ENCODE peak calls at places on chromosome 14, in five cellular contexts. One of them, this sample, is unnamed.

GRCh38 chr14:56359245-56359644 is 220.4 kb upstream of the TMEM260 start:
- DNase-seq in ELF-1: no peak
- DNase-seq in stimulated activated CD8-positive, alpha-beta memory T cell treated with anti-CD3 and anti-CD28 coated beads, Interleukin-7, amount 100 ng/mL, for 1 hour: no peak
- DNase-seq in NCI-H69: no peak
- DNase-seq in T-helper 1 cell: no peak
- DNase-seq in this sample: no peak

GRCh38 chr14:76767681-76768055 is 6.4 kb downstream of the VASH1 start:
- DNase-seq in stimulated activated CD8-positive, alpha-beta memory T cell treated with anti-CD3 and anti-CD28 coated beads, Interleukin-7, amount 100 ng/mL, for 1 hour: no peak
- DNase-seq in NCI-H69: no peak
- DNase-seq in ELF-1: no peak
- DNase-seq in T-helper 1 cell: no peak
- DNase-seq in this sample: no peak

GRCh38 chr14:33401326-33401725 is 462.6 kb downstream of the NPAS3 start:
- DNase-seq in T-helper 1 cell: no peak
- DNase-seq in stimulated activated CD8-positive, alpha-beta memory T cell treated with anti-CD3 and anti-CD28 coated beads, Interleukin-7, amount 100 ng/mL, for 1 hour: no peak
- DNase-seq in ELF-1: no peak
- DNase-seq in NCI-H69: no peak
- DNase-seq in this sample: no peak

GRCh38 chr14:23525611-23526010 is 26.0 kb downstream of the ZFHX2 start:
- DNase-seq in T-helper 1 cell: no peak
- DNase-seq in ELF-1: no peak
- DNase-seq in NCI-H69: no peak
- DNase-seq in stimulated activated CD8-positive, alpha-beta memory T cell treated with anti-CD3 and anti-CD28 coated beads, Interleukin-7, amount 100 ng/mL, for 1 hour: no peak
- DNase-seq in this sample: peak; percentile 18

GRCh38 chr14:69713976-69714716 is 52.8 kb upstream of the SRSF5 start:
- DNase-seq in NCI-H69: peak; percentile 98
- DNase-seq in stimulated activated CD8-positive, alpha-beta memory T cell treated with anti-CD3 and anti-CD28 coated beads, Interleukin-7, amount 100 ng/mL, for 1 hour: no peak
- DNase-seq in ELF-1: no peak
- DNase-seq in T-helper 1 cell: no peak
- DNase-seq in this sample: peak; percentile 66

GRCh38 chr14:58055497-58055896 is 96.5 kb downstream of the ARMH4 start:
- DNase-seq in T-helper 1 cell: no peak
- DNase-seq in NCI-H69: no peak
- DNase-seq in ELF-1: no peak
- DNase-seq in stimulated activated CD8-positive, alpha-beta memory T cell treated with anti-CD3 and anti-CD28 coated beads, Interleukin-7, amount 100 ng/mL, for 1 hour: no peak
- DNase-seq in this sample: no peak

GRCh38 chr14:104091927-104092771 is 6.6 kb downstream of the ASPG start:
- DNase-seq in T-helper 1 cell: no peak
- DNase-seq in NCI-H69: no peak
- DNase-seq in stimulated activated CD8-positive, alpha-beta memory T cell treated with anti-CD3 and anti-CD28 coated beads, Interleukin-7, amount 100 ng/mL, for 1 hour: no peak
- DNase-seq in ELF-1: no peak
- DNase-seq in this sample: no peak

GRCh38 chr14:73743431-73743931 is 29.3 kb upstream of the PNMA1 start:
- DNase-seq in ELF-1: no peak
- DNase-seq in stimulated activated CD8-positive, alpha-beta memory T cell treated with anti-CD3 and anti-CD28 coated beads, Interleukin-7, amount 100 ng/mL, for 1 hour: no peak
- DNase-seq in NCI-H69: no peak
- DNase-seq in T-helper 1 cell: no peak
- DNase-seq in this sample: no peak

GRCh38 chr14:54040851-54041250 is 84.2 kb upstream of the BMP4 start:
- DNase-seq in NCI-H69: no peak
- DNase-seq in ELF-1: no peak
- DNase-seq in stimulated activated CD8-positive, alpha-beta memory T cell treated with anti-CD3 and anti-CD28 coated beads, Interleukin-7, amount 100 ng/mL, for 1 hour: no peak
- DNase-seq in T-helper 1 cell: no peak
- DNase-seq in this sample: no peak

GRCh38 chr14:85444685-85445084 is 85.3 kb upstream of the FLRT2 start:
- DNase-seq in ELF-1: no peak
- DNase-seq in NCI-H69: peak; percentile 93
- DNase-seq in T-helper 1 cell: no peak
- DNase-seq in stimulated activated CD8-positive, alpha-beta memory T cell treated with anti-CD3 and anti-CD28 coated beads, Interleukin-7, amount 100 ng/mL, for 1 hour: no peak
- DNase-seq in this sample: peak; percentile 29

GRCh38 chr14:73833530-73834257 is 17.9 kb upstream of the PTGR2 start:
- DNase-seq in T-helper 1 cell: no peak
- DNase-seq in NCI-H69: peak; percentile 52
- DNase-seq in stimulated activated CD8-positive, alpha-beta memory T cell treated with anti-CD3 and anti-CD28 coated beads, Interleukin-7, amount 100 ng/mL, for 1 hour: no peak
- DNase-seq in ELF-1: peak; percentile 55
- DNase-seq in this sample: no peak

GRCh38 chr14:72745546-72745945 is 148.4 kb downstream of the DPF3 start:
- DNase-seq in ELF-1: no peak
- DNase-seq in NCI-H69: no peak
- DNase-seq in T-helper 1 cell: no peak
- DNase-seq in stimulated activated CD8-positive, alpha-beta memory T cell treated with anti-CD3 and anti-CD28 coated beads, Interleukin-7, amount 100 ng/mL, for 1 hour: no peak
- DNase-seq in this sample: no peak

GRCh38 chr14:103604620-103605019 is 24.4 kb upstream of the KLC1 start:
- DNase-seq in NCI-H69: no peak
- DNase-seq in stimulated activated CD8-positive, alpha-beta memory T cell treated with anti-CD3 and anti-CD28 coated beads, Interleukin-7, amount 100 ng/mL, for 1 hour: no peak
- DNase-seq in ELF-1: no peak
- DNase-seq in T-helper 1 cell: no peak
- DNase-seq in this sample: no peak

GRCh38 chr14:30194769-30195168 is 267.1 kb upstream of the PRKD1 start:
- DNase-seq in ELF-1: no peak
- DNase-seq in T-helper 1 cell: no peak
- DNase-seq in stimulated activated CD8-positive, alpha-beta memory T cell treated with anti-CD3 and anti-CD28 coated beads, Interleukin-7, amount 100 ng/mL, for 1 hour: no peak
- DNase-seq in NCI-H69: no peak
- DNase-seq in this sample: no peak

GRCh38 chr14:61632401-61633195 is 62.7 kb upstream of the HIF1A start:
- DNase-seq in stimulated activated CD8-positive, alpha-beta memory T cell treated with anti-CD3 and anti-CD28 coated beads, Interleukin-7, amount 100 ng/mL, for 1 hour: no peak
- DNase-seq in T-helper 1 cell: no peak
- DNase-seq in NCI-H69: peak; percentile 33
- DNase-seq in ELF-1: no peak
- DNase-seq in this sample: no peak

GRCh38 chr14:104145826-104146642 is 7.6 kb downstream of the KIF26A start:
- DNase-seq in ELF-1: no peak
- DNase-seq in NCI-H69: no peak
- DNase-seq in stimulated activated CD8-positive, alpha-beta memory T cell treated with anti-CD3 and anti-CD28 coated beads, Interleukin-7, amount 100 ng/mL, for 1 hour: no peak
- DNase-seq in T-helper 1 cell: peak; percentile 8
- DNase-seq in this sample: no peak

GRCh38 chr14:77058785-77059184 is 30.3 kb upstream of the IRF2BPL start:
- DNase-seq in T-helper 1 cell: no peak
- DNase-seq in NCI-H69: no peak
- DNase-seq in stimulated activated CD8-positive, alpha-beta memory T cell treated with anti-CD3 and anti-CD28 coated beads, Interleukin-7, amount 100 ng/mL, for 1 hour: no peak
- DNase-seq in ELF-1: no peak
- DNase-seq in this sample: no peak

GRCh38 chr14:100384819-100385813 is 62.0 kb downstream of the SLC25A47 start:
- DNase-seq in T-helper 1 cell: no peak
- DNase-seq in stimulated activated CD8-positive, alpha-beta memory T cell treated with anti-CD3 and anti-CD28 coated beads, Interleukin-7, amount 100 ng/mL, for 1 hour: no peak
- DNase-seq in NCI-H69: peak; percentile 78
- DNase-seq in ELF-1: no peak
- DNase-seq in this sample: peak; percentile 61

GRCh38 chr14:21300892-21301291 is 21.0 kb downstream of the RPGRIP1 start:
- DNase-seq in stimulated activated CD8-positive, alpha-beta memory T cell treated with anti-CD3 and anti-CD28 coated beads, Interleukin-7, amount 100 ng/mL, for 1 hour: no peak
- DNase-seq in T-helper 1 cell: no peak
- DNase-seq in NCI-H69: peak; percentile 78
- DNase-seq in ELF-1: peak; percentile 49
- DNase-seq in this sample: no peak

GRCh38 chr14:71143391-71144290 is 236.4 kb downstream of the PCNX1 start:
- DNase-seq in T-helper 1 cell: no peak
- DNase-seq in stimulated activated CD8-positive, alpha-beta memory T cell treated with anti-CD3 and anti-CD28 coated beads, Interleukin-7, amount 100 ng/mL, for 1 hour: no peak
- DNase-seq in NCI-H69: peak; percentile 23
- DNase-seq in ELF-1: peak; percentile 28
- DNase-seq in this sample: no peak

GRCh38 chr14:24665440-24665991 is 31.5 kb upstream of the GZMB start:
- DNase-seq in ELF-1: no peak
- DNase-seq in NCI-H69: no peak
- DNase-seq in T-helper 1 cell: no peak
- DNase-seq in stimulated activated CD8-positive, alpha-beta memory T cell treated with anti-CD3 and anti-CD28 coated beads, Interleukin-7, amount 100 ng/mL, for 1 hour: no peak
- DNase-seq in this sample: no peak

GRCh38 chr14:101202627-101203404 is 299.3 kb upstream of the RTL1 start:
- DNase-seq in NCI-H69: no peak
- DNase-seq in T-helper 1 cell: no peak
- DNase-seq in ELF-1: no peak
- DNase-seq in stimulated activated CD8-positive, alpha-beta memory T cell treated with anti-CD3 and anti-CD28 coated beads, Interleukin-7, amount 100 ng/mL, for 1 hour: no peak
- DNase-seq in this sample: no peak

GRCh38 chr14:104900639-104901512 is 23.8 kb upstream of the PLD4 start:
- DNase-seq in NCI-H69: no peak
- DNase-seq in T-helper 1 cell: no peak
- DNase-seq in ELF-1: no peak
- DNase-seq in stimulated activated CD8-positive, alpha-beta memory T cell treated with anti-CD3 and anti-CD28 coated beads, Interleukin-7, amount 100 ng/mL, for 1 hour: no peak
- DNase-seq in this sample: no peak

GRCh38 chr14:77151918-77152588 is 10.5 kb upstream of the ZDHHC22 start:
- DNase-seq in ELF-1: no peak
- DNase-seq in stimulated activated CD8-positive, alpha-beta memory T cell treated with anti-CD3 and anti-CD28 coated beads, Interleukin-7, amount 100 ng/mL, for 1 hour: no peak
- DNase-seq in NCI-H69: peak; percentile 84
- DNase-seq in T-helper 1 cell: no peak
- DNase-seq in this sample: peak; percentile 34

GRCh38 chr14:22978873-22979671 is 3.3 kb downstream of the AJUBA start:
- DNase-seq in ELF-1: peak; percentile 9
- DNase-seq in NCI-H69: no peak
- DNase-seq in T-helper 1 cell: no peak
- DNase-seq in stimulated activated CD8-positive, alpha-beta memory T cell treated with anti-CD3 and anti-CD28 coated beads, Interleukin-7, amount 100 ng/mL, for 1 hour: no peak
- DNase-seq in this sample: no peak

GRCh38 chr14:61631044-61631692 is 64.1 kb upstream of the HIF1A start:
- DNase-seq in NCI-H69: peak; percentile 70
- DNase-seq in ELF-1: no peak
- DNase-seq in T-helper 1 cell: no peak
- DNase-seq in stimulated activated CD8-positive, alpha-beta memory T cell treated with anti-CD3 and anti-CD28 coated beads, Interleukin-7, amount 100 ng/mL, for 1 hour: no peak
- DNase-seq in this sample: no peak

GRCh38 chr14:21352587-21352986 is 31.2 kb downstream of the SUPT16H start:
- DNase-seq in T-helper 1 cell: no peak
- DNase-seq in NCI-H69: no peak
- DNase-seq in ELF-1: no peak
- DNase-seq in stimulated activated CD8-positive, alpha-beta memory T cell treated with anti-CD3 and anti-CD28 coated beads, Interleukin-7, amount 100 ng/mL, for 1 hour: no peak
- DNase-seq in this sample: no peak

GRCh38 chr14:58535084-58535483 is 102.7 kb upstream of the DACT1 start:
- DNase-seq in NCI-H69: no peak
- DNase-seq in ELF-1: no peak
- DNase-seq in T-helper 1 cell: no peak
- DNase-seq in stimulated activated CD8-positive, alpha-beta memory T cell treated with anti-CD3 and anti-CD28 coated beads, Interleukin-7, amount 100 ng/mL, for 1 hour: no peak
- DNase-seq in this sample: no peak

GRCh38 chr14:104548802-104549535 is 30.6 kb upstream of the C14orf180 start:
- DNase-seq in T-helper 1 cell: no peak
- DNase-seq in ELF-1: no peak
- DNase-seq in NCI-H69: peak; percentile 55
- DNase-seq in stimulated activated CD8-positive, alpha-beta memory T cell treated with anti-CD3 and anti-CD28 coated beads, Interleukin-7, amount 100 ng/mL, for 1 hour: no peak
- DNase-seq in this sample: no peak

GRCh38 chr14:89721991-89722390 is 232.5 kb downstream of the EFCAB11 start:
- DNase-seq in stimulated activated CD8-positive, alpha-beta memory T cell treated with anti-CD3 and anti-CD28 coated beads, Interleukin-7, amount 100 ng/mL, for 1 hour: no peak
- DNase-seq in T-helper 1 cell: no peak
- DNase-seq in ELF-1: peak; percentile 53
- DNase-seq in NCI-H69: no peak
- DNase-seq in this sample: peak; percentile 48

This sample was measured in NCI-H82.